ENCODE peak calls at places on chromosomes 1 and 21, in five cellular contexts. U is H1, K is IMR-90, V is K562, D is GM12878. Q is an unnamed sample.

GRCh38 chr1:111729271-111729921 is 9.8 kb downstream of the INKA2 start:
- DNase-seq in D (no peak), K (no peak), U (peak; percentile 46), V (no peak), Q (no peak)

GRCh38 chr1:27959792-27960603 is at the start of gene XKR8:
- DNase-seq in U (peak; percentile 92), V (peak; percentile 87), K (peak; percentile 57), D (peak; percentile 31), Q (peak; percentile 70)

GRCh38 chr1:185679220-185679619 is 55.0 kb upstream of the HMCN1 start:
- DNase-seq in K (no peak), D (no peak), V (no peak), U (no peak), Q (no peak)

GRCh38 chr1:218380125-218380977 is 35.2 kb downstream of the TGFB2 start:
- DNase-seq in V (no peak), K (peak; percentile 78), U (no peak), D (no peak), Q (no peak)

GRCh38 chr1:16915627-16915973 is 6.1 kb upstream of the CROCC start:
- DNase-seq in V (no peak), D (no peak), U (no peak), K (no peak), Q (no peak)

GRCh38 chr21:31945576-31945975 is 72.8 kb downstream of the HUNK start:
- DNase-seq in U (no peak), D (no peak), V (no peak), K (peak; percentile 97), Q (no peak)

GRCh38 chr1:42937141-42937696 is 21.4 kb downstream of the SLC2A1 start:
- DNase-seq in K (peak; percentile 85), D (no peak), U (no peak), V (no peak), Q (no peak)

GRCh38 chr1:14996133-14997050 is 157.2 kb upstream of the TMEM51 start:
- DNase-seq in K (peak; percentile 84), U (no peak), V (peak; percentile 75), D (no peak), Q (peak; percentile 67)

GRCh38 chr1:230868736-230869385 is 540 bp upstream of the C1orf198 start:
- DNase-seq in K (no peak), U (peak; percentile 81), D (no peak), V (no peak), Q (peak; percentile 24)

GRCh38 chr1:179826626-179827280 is 50.9 kb downstream of the TOR1AIP2 start:
- DNase-seq in U (peak; percentile 38), K (no peak), D (no peak), V (no peak), Q (no peak)

GRCh38 chr1:200028586-200029034 is 1.1 kb downstream of the NR5A2 start:
- DNase-seq in K (no peak), U (no peak), V (no peak), D (no peak), Q (no peak)

GRCh38 chr1:200030791-200031190 is 3.3 kb downstream of the NR5A2 start:
- DNase-seq in U (no peak), V (no peak), D (no peak), K (no peak), Q (no peak)

GRCh38 chr1:200029035-200029623 is 1.6 kb downstream of the NR5A2 start:
- DNase-seq in U (peak; percentile 76), V (no peak), K (peak; percentile 36), D (no peak), Q (peak; percentile 4)

GRCh38 chr1:200027264-200027823 is at the start of gene NR5A2:
- DNase-seq in V (no peak), K (no peak), U (no peak), D (no peak), Q (no peak)

DNA sequence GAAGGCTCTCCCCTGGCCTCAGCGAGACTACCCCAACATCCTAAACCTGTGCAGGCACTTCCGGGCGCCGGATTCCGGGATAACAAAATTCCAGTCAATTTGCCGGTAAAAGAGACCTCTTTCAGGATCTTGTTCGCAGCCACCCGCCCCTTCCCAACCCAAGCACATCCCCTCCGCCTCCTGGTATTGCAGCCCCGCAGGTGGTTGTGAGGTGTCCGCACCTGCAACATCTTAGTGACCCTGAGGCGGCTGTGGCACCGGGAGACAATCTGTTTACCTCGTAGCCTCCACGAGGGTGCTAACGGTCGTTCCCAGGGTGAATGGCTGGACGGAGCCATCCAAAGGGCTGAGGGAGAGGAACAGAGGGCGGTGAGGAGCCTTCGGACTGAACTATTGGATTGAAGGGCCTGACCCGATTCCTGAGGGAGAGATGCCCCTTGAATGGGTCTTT is 2.1 kb downstream of the NR5A2 start:
- DNase-seq in V (no peak), U (peak; percentile 76), D (no peak), K (no peak), Q (no peak)
- H3K9ac ChIP-seq in V (no peak overlapping the region), U (no peak overlapping the region), D (no peak overlapping the region), K (no peak overlapping the region), Q (no peak overlapping the region)

DNA sequence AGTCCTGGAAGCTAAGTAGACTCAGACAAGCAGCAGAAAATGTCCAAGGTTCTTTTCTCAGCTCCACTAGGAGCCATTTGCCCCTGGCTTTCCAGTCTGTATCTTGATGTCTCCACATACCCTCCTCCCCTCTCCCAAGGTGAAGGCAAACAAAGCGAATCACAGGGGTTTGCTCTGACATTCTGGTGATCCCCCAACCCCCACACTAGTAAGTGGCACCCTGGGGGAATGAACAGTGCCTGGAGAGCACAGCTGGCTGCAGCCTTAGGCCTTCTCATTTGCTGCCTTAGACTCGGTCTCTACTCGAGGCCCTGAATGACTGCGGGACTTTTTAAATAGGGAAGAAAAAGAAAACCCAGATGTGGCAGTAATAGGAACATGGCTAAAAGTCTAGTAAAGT is 15.3 kb downstream of the ERI3 start:
- DNase-seq in K (no peak), U (no peak), V (no peak), D (no peak), Q (no peak)
- TF ChIP-seq RAD21 in K (no peak), U (no peak), V (no peak), D (no peak), Q (no peak)

GRCh38 chr1:196584703-196585102 is 23.5 kb downstream of the KCNT2 start:
- DNase-seq in D (no peak), V (no peak), K (no peak), U (no peak), Q (no peak)
- H3K9ac ChIP-seq in D (no peak overlapping the region), V (no peak overlapping the region), K (no peak overlapping the region), U (no peak overlapping the region), Q (no peak overlapping the region)

GRCh38 chr1:63590161-63590560 is 3.0 kb upstream of the PGM1 start:
- DNase-seq in D (no peak), K (peak; percentile 88), V (no peak), U (no peak), Q (no peak)

GRCh38 chr1:63592536-63593302 is 492 bp upstream of the PGM1 start:
- DNase-seq in D (peak; percentile 20), U (no peak), V (no peak), K (no peak), Q (no peak)

GRCh38 chr1:63593887-63594617 is 841 bp downstream of the PGM1 start:
- DNase-seq in V (no peak), U (peak; percentile 81), K (peak; percentile 33), D (peak; percentile 33), Q (peak; percentile 67)

GRCh38 chr1:63595435-63595834 is 2.2 kb downstream of the PGM1 start:
- DNase-seq in D (no peak), U (no peak), K (no peak), V (no peak), Q (no peak)

GRCh38 chr1:63593303-63593886 is at the start of gene PGM1:
- DNase-seq in U (peak; percentile 84), V (no peak), D (peak; percentile 27), K (peak; percentile 80), Q (peak; percentile 48)
- TF ChIP-seq RAD21 in U (no peak), V (no peak), D (no peak), K (no peak), Q (no peak)

DNA sequence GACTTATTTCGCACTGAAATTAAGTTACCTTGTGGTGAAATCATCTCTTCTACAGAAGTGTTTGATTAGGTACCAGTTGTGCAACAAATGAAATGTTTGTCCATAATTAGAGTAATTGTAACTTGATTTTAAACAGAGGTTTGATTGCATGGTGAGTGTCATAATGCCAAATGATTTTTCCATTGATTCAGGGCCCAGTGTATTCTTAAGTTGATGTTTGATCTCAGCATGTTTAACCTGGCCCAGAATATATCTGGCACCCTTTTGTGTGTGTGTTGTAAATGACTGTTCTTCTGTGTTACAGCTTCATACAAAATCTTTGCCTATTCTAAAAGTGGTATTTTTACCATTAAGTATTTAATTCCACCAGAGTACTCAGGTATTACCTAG is 28.6 kb downstream of the LRRC8B start:
- DNase-seq in U (no peak), D (no peak), K (no peak), V (no peak), Q (no peak)
- H3K9ac ChIP-seq in U (no peak overlapping the region), D (no peak overlapping the region), K (no peak overlapping the region), V (no peak overlapping the region), Q (no peak overlapping the region)

GRCh38 chr1:170620164-170620563 is 43.8 kb upstream of the PRRX1 start:
- DNase-seq in U (no peak), D (no peak), V (no peak), K (peak; percentile 14), Q (no peak)
- TF ChIP-seq RAD21 in U (no peak), D (no peak), V (no peak), K (no peak), Q (no peak)

DNA sequence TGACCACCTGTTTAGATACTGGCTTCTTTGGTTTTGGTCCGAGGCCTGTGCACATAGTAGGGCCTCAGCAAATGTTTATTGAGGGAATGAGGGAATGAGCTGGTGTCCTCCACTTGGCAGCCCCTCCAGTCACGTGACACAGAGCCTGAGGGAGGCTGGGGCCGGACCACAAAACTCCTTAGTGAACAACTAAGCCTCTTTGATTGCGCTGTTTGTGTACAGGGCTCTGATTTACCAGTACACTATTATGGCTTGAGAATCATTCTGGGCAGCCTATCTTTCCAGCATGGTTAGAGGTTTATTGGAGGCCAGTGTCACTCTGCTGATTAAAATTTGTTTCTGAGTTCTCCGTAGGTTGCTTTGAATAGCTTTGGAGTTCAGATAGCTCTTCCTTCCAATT is 10.2 kb upstream of the LRRN2 start:
- DNase-seq in K (no peak), D (no peak), V (no peak), U (no peak), Q (no peak)
- H3K9ac ChIP-seq in K (no peak overlapping the region), D (no peak overlapping the region), V (no peak overlapping the region), U (no peak overlapping the region), Q (no peak overlapping the region)

Q was measured in HCT116.